ENCODE peak calls at places on chromosome 19, in ten cellular contexts. One of them, this sample, is unnamed.
A peak's percentile ranks its signal among the peaks of the same experiment; 100 is the strongest.

GRCh38 chr19:792361-792885 is 4.8 kb upstream of the PTBP1 start:
- DNase-seq in brain microvascular endothelial cell: no peak
- DNase-seq in H54: no peak
- DNase-seq in hepatic stellate cell: no peak
- DNase-seq in iris pigment epithelial cell: no peak
- DNase-seq in AG10803: no peak
- DNase-seq in aorta: no peak
- DNase-seq in cardiac muscle cell: no peak
- DNase-seq in Kasumi-1: no peak
- DNase-seq in ACHN: no peak
- DNase-seq in this sample: no peak

GRCh38 chr19:516884-517424 is 9.7 kb downstream of the TPGS1 start:
- DNase-seq in ACHN: no peak
- DNase-seq in iris pigment epithelial cell: no peak
- DNase-seq in AG10803: no peak
- DNase-seq in hepatic stellate cell: no peak
- DNase-seq in aorta: no peak
- DNase-seq in Kasumi-1: no peak
- DNase-seq in H54: no peak
- DNase-seq in brain microvascular endothelial cell: no peak
- DNase-seq in cardiac muscle cell: no peak
- DNase-seq in this sample: no peak

GRCh38 chr19:30895946-30896345 is 453.3 kb downstream of the TSHZ3 start:
- DNase-seq in H54: no peak
- DNase-seq in brain microvascular endothelial cell: no peak
- DNase-seq in AG10803: no peak
- DNase-seq in iris pigment epithelial cell: no peak
- DNase-seq in ACHN: no peak
- DNase-seq in cardiac muscle cell: no peak
- DNase-seq in aorta: no peak
- DNase-seq in hepatic stellate cell: no peak
- DNase-seq in Kasumi-1: no peak
- DNase-seq in this sample: no peak

GRCh38 chr19:34232566-34233481 is 21.5 kb upstream of the GARRE1 start:
- DNase-seq in cardiac muscle cell: no peak
- DNase-seq in ACHN: peak; percentile 70
- DNase-seq in H54: peak; percentile 89
- DNase-seq in iris pigment epithelial cell: peak; percentile 94
- DNase-seq in brain microvascular endothelial cell: peak; percentile 92
- DNase-seq in hepatic stellate cell: peak; percentile 83
- DNase-seq in aorta: peak; percentile 82
- DNase-seq in AG10803: peak; percentile 94
- DNase-seq in Kasumi-1: peak; percentile 65
- DNase-seq in this sample: no peak

GRCh38 chr19:1470864-1471513 is 8.0 kb downstream of the C19orf25 start:
- DNase-seq in Kasumi-1: no peak
- DNase-seq in AG10803: no peak
- DNase-seq in cardiac muscle cell: peak; percentile 44
- DNase-seq in hepatic stellate cell: no peak
- DNase-seq in iris pigment epithelial cell: no peak
- DNase-seq in H54: no peak
- DNase-seq in aorta: no peak
- DNase-seq in brain microvascular endothelial cell: no peak
- DNase-seq in ACHN: no peak
- DNase-seq in this sample: no peak

GRCh38 chr19:33193864-33194362 is at the start of gene LRP3:
- DNase-seq in aorta: peak; percentile 65
- DNase-seq in Kasumi-1: peak; percentile 11
- DNase-seq in brain microvascular endothelial cell: no peak
- DNase-seq in cardiac muscle cell: peak; percentile 84
- DNase-seq in iris pigment epithelial cell: peak; percentile 9
- DNase-seq in ACHN: no peak
- DNase-seq in H54: no peak
- DNase-seq in hepatic stellate cell: no peak
- DNase-seq in AG10803: peak; percentile 20
- DNase-seq in this sample: peak; percentile 78

GRCh38 chr19:7641288-7642276 is 4.7 kb downstream of the STXBP2 start:
- DNase-seq in aorta: no peak
- DNase-seq in cardiac muscle cell: no peak
- DNase-seq in hepatic stellate cell: no peak
- DNase-seq in iris pigment epithelial cell: no peak
- DNase-seq in brain microvascular endothelial cell: no peak
- DNase-seq in Kasumi-1: peak; percentile 9
- DNase-seq in ACHN: no peak
- DNase-seq in AG10803: no peak
- DNase-seq in H54: no peak
- DNase-seq in this sample: no peak

GRCh38 chr19:852136-853013 is at the start of gene ELANE:
- DNase-seq in Kasumi-1: peak; percentile 22
- DNase-seq in brain microvascular endothelial cell: no peak
- DNase-seq in aorta: no peak
- DNase-seq in H54: no peak
- DNase-seq in hepatic stellate cell: no peak
- DNase-seq in iris pigment epithelial cell: no peak
- DNase-seq in ACHN: no peak
- DNase-seq in AG10803: no peak
- DNase-seq in cardiac muscle cell: no peak
- DNase-seq in this sample: peak; percentile 63

GRCh38 chr19:49950590-49950948 is 10.4 kb downstream of the SIGLEC11 start:
- DNase-seq in Kasumi-1: no peak
- DNase-seq in iris pigment epithelial cell: no peak
- DNase-seq in ACHN: no peak
- DNase-seq in H54: no peak
- DNase-seq in hepatic stellate cell: no peak
- DNase-seq in cardiac muscle cell: no peak
- DNase-seq in AG10803: no peak
- DNase-seq in brain microvascular endothelial cell: no peak
- DNase-seq in aorta: peak; percentile 10
- DNase-seq in this sample: no peak

GRCh38 chr19:6587093-6587820 is 3.7 kb downstream of the CD70 start:
- DNase-seq in iris pigment epithelial cell: no peak
- DNase-seq in Kasumi-1: no peak
- DNase-seq in H54: no peak
- DNase-seq in ACHN: no peak
- DNase-seq in brain microvascular endothelial cell: no peak
- DNase-seq in AG10803: peak; percentile 17
- DNase-seq in aorta: no peak
- DNase-seq in cardiac muscle cell: no peak
- DNase-seq in hepatic stellate cell: no peak
- DNase-seq in this sample: no peak

GRCh38 chr19:52658595-52658994 is 20.4 kb upstream of the ZNF83 start:
- DNase-seq in iris pigment epithelial cell: no peak
- DNase-seq in hepatic stellate cell: no peak
- DNase-seq in ACHN: no peak
- DNase-seq in Kasumi-1: no peak
- DNase-seq in aorta: no peak
- DNase-seq in H54: no peak
- DNase-seq in AG10803: no peak
- DNase-seq in cardiac muscle cell: no peak
- DNase-seq in brain microvascular endothelial cell: no peak
- DNase-seq in this sample: no peak